ENCODE peak calls at places on chromosomes 13 and 19, in four cellular contexts. L, C, N and J are unnamed samples.

GRCh38 chr13:30985637-30986205 is 53.3 kb downstream of the TEX26 start:
- DNase-seq in L (no peak), C (no peak), N (peak), J (peak)

GRCh38 chr19:17125052-17125727 is 49.6 kb downstream of the MYO9B start:
- DNase-seq in L (no peak), C (no peak), N (no peak), J (no peak)

GRCh38 chr13:38346764-38347163 is 2.9 kb upstream of the UFM1 start:
- DNase-seq in L (no peak), C (peak), N (no peak), J (peak)

GRCh38 chr13:50991624-50992610 is 82.3 kb downstream of the RNASEH2B start:
- DNase-seq in L (no peak), C (no peak), N (no peak), J (no peak)

GRCh38 chr19:44657211-44657921 is 13.7 kb downstream of the PVR start:
- DNase-seq in L (peak), C (peak), N (peak), J (peak)

GRCh38 chr13:102838982-102839381 is 6.8 kb upstream of the ERCC5 start:
- DNase-seq in L (no peak), C (no peak), N (no peak), J (no peak)

GRCh38 chr13:36432106-36432544 is at the start of gene CCNA1:
- DNase-seq in L (peak), C (peak), N (no peak), J (peak)

GRCh38 chr13:52737451-52737850 is 2.2 kb downstream of the CNMD start:
- DNase-seq in L (no peak), C (no peak), N (no peak), J (no peak)

GRCh38 chr13:45336025-45336800 is 4.8 kb downstream of the TPT1 start:
- DNase-seq in L (no peak), C (peak), N (no peak), J (no peak)

GRCh38 chr19:10612515-10613119 is 12.7 kb upstream of the SLC44A2 start:
- DNase-seq in L (no peak), C (no peak), N (no peak), J (no peak)

GRCh38 chr13:113219311-113219940 is 10.0 kb downstream of the CUL4A start:
- DNase-seq in L (no peak), C (no peak), N (no peak), J (no peak)

GRCh38 chr13:23754506-23754905 is 134.7 kb downstream of the MIPEP start:
- DNase-seq in L (no peak), C (no peak), N (no peak), J (no peak)

GRCh38 chr13:113869263-113869662 is 5.4 kb upstream of the GAS6 start:
- DNase-seq in L (no peak), C (no peak), N (no peak), J (no peak)

GRCh38 chr13:99984463-99985242 is 3.1 kb downstream of the ZIC2 start:
- DNase-seq in L (peak), C (peak), N (no peak), J (no peak)

DNA sequence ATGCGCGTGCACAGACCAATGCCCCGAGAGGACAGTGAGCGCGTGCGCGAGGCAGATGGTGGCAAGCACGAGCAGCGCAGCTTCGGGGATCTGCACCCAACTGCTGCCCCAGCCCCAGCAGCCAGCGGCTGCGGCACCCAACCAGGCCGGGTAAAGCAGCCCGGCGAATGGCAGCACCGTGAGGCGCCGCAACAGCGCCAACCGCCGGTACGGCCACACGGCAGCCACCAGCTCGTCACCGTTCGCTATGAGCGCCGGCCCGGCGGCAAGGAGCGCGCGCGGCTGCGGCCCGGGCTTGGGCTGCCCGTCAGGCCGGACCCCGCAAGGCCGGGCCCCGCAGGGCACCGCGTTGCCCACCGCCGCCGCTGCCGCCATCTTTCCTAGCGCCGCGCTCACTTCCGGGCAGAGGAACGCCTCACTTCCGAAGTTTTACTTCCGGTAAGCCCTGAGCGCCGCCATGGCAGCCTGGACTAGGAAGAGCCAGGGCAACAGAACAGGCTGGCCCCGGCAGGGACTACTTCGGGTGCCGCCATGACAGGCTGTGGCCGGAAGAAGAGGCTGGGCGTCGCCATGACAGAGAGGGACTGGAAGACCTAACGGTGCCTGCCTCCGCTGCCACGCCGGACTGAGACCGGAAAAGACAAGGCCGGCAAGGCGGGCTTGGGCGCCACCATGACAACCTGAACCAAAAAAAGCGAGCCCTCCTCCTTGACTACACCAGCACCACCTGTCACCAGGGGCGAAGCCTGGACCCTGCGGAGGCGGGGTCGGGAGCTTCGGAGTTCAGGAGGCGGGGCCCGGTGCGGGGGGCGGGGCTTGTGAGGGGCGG is at the start of gene ATP13A1:
- DNase-seq in L (peak), C (peak), N (peak), J (peak)
- TF ChIP-seq CTCF in L (no peak), C (no peak), N (peak), J (no peak)

GRCh38 chr13:33758113-33758512 is 59.8 kb upstream of the RFC3 start:
- DNase-seq in L (no peak), C (no peak), N (no peak), J (no peak)

GRCh38 chr13:33764716-33765115 is 53.2 kb upstream of the RFC3 start:
- DNase-seq in L (no peak), C (no peak), N (no peak), J (peak)

GRCh38 chr13:33757713-33758112 is 60.2 kb upstream of the RFC3 start:
- DNase-seq in L (no peak), C (no peak), N (no peak), J (no peak)

GRCh38 chr13:33763021-33763420 is 54.9 kb upstream of the RFC3 start:
- DNase-seq in L (no peak), C (no peak), N (no peak), J (no peak)

GRCh38 chr13:33761744-33762143 is 56.2 kb upstream of the RFC3 start:
- DNase-seq in L (no peak), C (peak), N (peak), J (peak)
- TF ChIP-seq CTCF in L (no peak), C (peak), N (peak), J (no peak)

GRCh38 chr19:41792513-41793413 is 3.6 kb upstream of the CEACAM3 start:
- DNase-seq in L (peak), C (peak), N (peak), J (peak)
- TF ChIP-seq CTCF in L (peak), C (peak), N (peak), J (peak)

DNA sequence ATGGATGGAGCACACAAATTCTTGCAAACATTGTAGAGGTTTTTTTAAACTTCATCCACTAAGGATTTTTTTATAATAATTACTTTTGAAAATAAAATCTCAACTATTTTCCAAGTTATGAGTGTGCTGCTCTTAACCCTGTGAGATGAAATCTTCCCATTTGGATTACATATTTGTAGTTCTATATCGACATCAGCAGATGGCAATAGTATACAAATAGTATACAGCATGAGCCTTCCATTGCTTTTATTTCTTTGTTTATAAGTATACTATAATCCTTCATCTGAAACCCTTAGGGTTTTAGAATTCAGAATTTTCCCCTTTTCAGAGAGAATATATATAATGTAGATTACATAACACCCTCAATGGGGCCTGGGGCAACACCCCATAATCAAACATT is 70.5 kb downstream of the GJA3 start:
- DNase-seq in L (no peak), C (no peak), N (no peak), J (no peak)
- TF ChIP-seq CTCF in L (no peak), C (peak), N (no peak), J (peak)

DNA sequence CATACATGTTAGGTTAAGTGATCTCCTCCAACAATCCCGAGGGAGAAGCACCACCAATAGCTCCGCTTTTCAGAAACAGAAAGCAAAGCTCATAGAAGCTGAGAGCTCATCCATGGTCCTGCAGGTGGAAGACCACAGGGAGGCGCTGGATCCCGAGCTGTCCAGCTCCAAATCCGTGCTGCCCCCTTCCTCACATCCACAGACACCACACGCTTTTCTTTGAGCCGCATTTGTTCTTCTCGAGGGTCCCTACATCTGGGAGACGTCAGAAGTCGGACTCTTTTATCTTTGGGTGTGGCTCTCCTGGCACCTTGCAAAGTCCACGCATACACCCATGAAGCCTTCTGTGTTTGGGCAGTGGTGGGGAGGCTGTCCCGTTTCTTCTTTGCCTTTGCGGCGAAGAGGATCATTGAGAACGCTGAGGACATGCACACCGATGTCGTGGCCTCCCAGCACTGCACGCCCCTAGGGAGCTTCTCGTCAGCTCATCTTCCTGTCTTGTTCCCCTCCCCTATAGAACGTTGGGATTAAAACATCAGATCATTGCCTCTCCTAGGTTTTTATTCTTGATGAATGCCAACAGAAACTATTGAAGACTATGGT is 184.8 kb downstream of the TEX29 start:
- DNase-seq in L (peak), C (peak), N (no peak), J (no peak)
- TF ChIP-seq CTCF in L (peak), C (peak), N (no peak), J (no peak)